ENCODE peak calls at places on chromosomes 12 and 14, in seven cellular contexts. One of them, this sample, is unnamed.

GRCh38 chr12:1815814-1816729 is 4.3 kb upstream of the LRTM2 start:
- DNase-seq in IMR-90: no peak
- DNase-seq in esophagus squamous epithelium: no peak
- DNase-seq in heart left ventricle: no peak
- DNase-seq in Calu3: no peak
- DNase-seq in A549: no peak
- DNase-seq in activated B cell treated with CpG ODN at 0.5 μM for 24 hours: no peak
- DNase-seq in this sample: no peak

GRCh38 chr12:5163661-5164060 is 120.0 kb downstream of the KCNA5 start:
- DNase-seq in A549: no peak
- DNase-seq in IMR-90: peak
- DNase-seq in heart left ventricle: no peak
- DNase-seq in esophagus squamous epithelium: no peak
- DNase-seq in Calu3: no peak
- DNase-seq in activated B cell treated with CpG ODN at 0.5 μM for 24 hours: no peak
- DNase-seq in this sample: no peak

GRCh38 chr14:23171251-23171975 is 12.0 kb downstream of the SLC7A8 start:
- DNase-seq in esophagus squamous epithelium: no peak
- DNase-seq in IMR-90: no peak
- DNase-seq in Calu3: no peak
- DNase-seq in heart left ventricle: no peak
- DNase-seq in A549: no peak
- DNase-seq in activated B cell treated with CpG ODN at 0.5 μM for 24 hours: no peak
- DNase-seq in this sample: no peak

GRCh38 chr12:52191841-52192791 is at the start of gene KRT80:
- DNase-seq in Calu3: peak
- DNase-seq in esophagus squamous epithelium: no peak
- DNase-seq in activated B cell treated with CpG ODN at 0.5 μM for 24 hours: no peak
- DNase-seq in A549: peak
- DNase-seq in IMR-90: peak
- DNase-seq in heart left ventricle: peak
- DNase-seq in this sample: no peak

GRCh38 chr12:89160716-89161123 is 191.6 kb downstream of the DUSP6 start:
- DNase-seq in Calu3: no peak
- DNase-seq in esophagus squamous epithelium: no peak
- DNase-seq in activated B cell treated with CpG ODN at 0.5 μM for 24 hours: no peak
- DNase-seq in heart left ventricle: peak
- DNase-seq in A549: no peak
- DNase-seq in IMR-90: peak
- DNase-seq in this sample: no peak

GRCh38 chr14:63308723-63309317 is 9.9 kb downstream of the GPHB5 start:
- DNase-seq in Calu3: peak
- DNase-seq in IMR-90: peak
- DNase-seq in esophagus squamous epithelium: no peak
- DNase-seq in heart left ventricle: no peak
- DNase-seq in A549: no peak
- DNase-seq in activated B cell treated with CpG ODN at 0.5 μM for 24 hours: no peak
- DNase-seq in this sample: no peak

GRCh38 chr12:124616394-124617343 is 49.3 kb upstream of the NCOR2 start:
- DNase-seq in A549: no peak
- DNase-seq in activated B cell treated with CpG ODN at 0.5 μM for 24 hours: no peak
- DNase-seq in esophagus squamous epithelium: no peak
- DNase-seq in IMR-90: no peak
- DNase-seq in heart left ventricle: no peak
- DNase-seq in Calu3: no peak
- DNase-seq in this sample: no peak

GRCh38 chr12:570949-571794 is 92.1 kb downstream of the NINJ2 start:
- DNase-seq in esophagus squamous epithelium: no peak
- DNase-seq in IMR-90: peak
- DNase-seq in heart left ventricle: peak
- DNase-seq in activated B cell treated with CpG ODN at 0.5 μM for 24 hours: peak
- DNase-seq in Calu3: peak
- DNase-seq in A549: peak
- DNase-seq in this sample: no peak

GRCh38 chr12:52152905-52153317 is 38.9 kb downstream of the KRT80 start:
- DNase-seq in esophagus squamous epithelium: no peak
- DNase-seq in heart left ventricle: no peak
- DNase-seq in Calu3: no peak
- DNase-seq in IMR-90: no peak
- DNase-seq in A549: no peak
- DNase-seq in activated B cell treated with CpG ODN at 0.5 μM for 24 hours: no peak
- DNase-seq in this sample: no peak

GRCh38 chr12:104974626-104975290 is 11.4 kb upstream of the NOPCHAP1 start:
- DNase-seq in Calu3: no peak
- DNase-seq in IMR-90: peak
- DNase-seq in activated B cell treated with CpG ODN at 0.5 μM for 24 hours: peak
- DNase-seq in esophagus squamous epithelium: peak
- DNase-seq in heart left ventricle: no peak
- DNase-seq in A549: no peak
- DNase-seq in this sample: no peak

GRCh38 chr12:100789146-100789545 is 5.4 kb upstream of the ANO4 start:
- DNase-seq in heart left ventricle: no peak
- DNase-seq in A549: no peak
- DNase-seq in IMR-90: peak
- DNase-seq in esophagus squamous epithelium: no peak
- DNase-seq in Calu3: no peak
- DNase-seq in activated B cell treated with CpG ODN at 0.5 μM for 24 hours: no peak
- DNase-seq in this sample: no peak

GRCh38 chr12:76586764-76587395 is 27.3 kb upstream of the OSBPL8 start:
- DNase-seq in IMR-90: peak
- DNase-seq in heart left ventricle: no peak
- DNase-seq in esophagus squamous epithelium: no peak
- DNase-seq in A549: no peak
- DNase-seq in activated B cell treated with CpG ODN at 0.5 μM for 24 hours: no peak
- DNase-seq in Calu3: peak
- DNase-seq in this sample: no peak

GRCh38 chr12:65282840-65283239 is 4.4 kb downstream of the MSRB3 start:
- DNase-seq in A549: no peak
- DNase-seq in Calu3: no peak
- DNase-seq in heart left ventricle: no peak
- DNase-seq in activated B cell treated with CpG ODN at 0.5 μM for 24 hours: no peak
- DNase-seq in IMR-90: no peak
- DNase-seq in esophagus squamous epithelium: no peak
- DNase-seq in this sample: no peak
- TF ChIP-seq CTCF in A549: no peak
- TF ChIP-seq CTCF in Calu3: no peak
- TF ChIP-seq CTCF in heart left ventricle: no peak
- TF ChIP-seq CTCF in activated B cell treated with CpG ODN at 0.5 μM for 24 hours: no peak
- TF ChIP-seq CTCF in IMR-90: no peak
- TF ChIP-seq CTCF in esophagus squamous epithelium: no peak
- TF ChIP-seq CTCF in this sample: no peak

GRCh38 chr12:120628919-120629318 is 11.5 kb upstream of the CABP1 start:
- DNase-seq in A549: peak
- DNase-seq in activated B cell treated with CpG ODN at 0.5 μM for 24 hours: no peak
- DNase-seq in esophagus squamous epithelium: no peak
- DNase-seq in heart left ventricle: no peak
- DNase-seq in IMR-90: no peak
- DNase-seq in Calu3: no peak
- DNase-seq in this sample: no peak
- TF ChIP-seq CTCF in A549: no peak
- TF ChIP-seq CTCF in activated B cell treated with CpG ODN at 0.5 μM for 24 hours: no peak
- TF ChIP-seq CTCF in esophagus squamous epithelium: no peak
- TF ChIP-seq CTCF in heart left ventricle: no peak
- TF ChIP-seq CTCF in IMR-90: no peak
- TF ChIP-seq CTCF in Calu3: no peak
- TF ChIP-seq CTCF in this sample: no peak

GRCh38 chr12:71865166-71865713 is 25.7 kb downstream of the TBC1D15 start:
- DNase-seq in Calu3: no peak
- DNase-seq in heart left ventricle: no peak
- DNase-seq in esophagus squamous epithelium: no peak
- DNase-seq in A549: no peak
- DNase-seq in activated B cell treated with CpG ODN at 0.5 μM for 24 hours: no peak
- DNase-seq in IMR-90: peak
- DNase-seq in this sample: no peak
- TF ChIP-seq CTCF in Calu3: no peak
- TF ChIP-seq CTCF in heart left ventricle: no peak
- TF ChIP-seq CTCF in esophagus squamous epithelium: no peak
- TF ChIP-seq CTCF in A549: no peak
- TF ChIP-seq CTCF in activated B cell treated with CpG ODN at 0.5 μM for 24 hours: no peak
- TF ChIP-seq CTCF in IMR-90: no peak
- TF ChIP-seq CTCF in this sample: no peak

DNA sequence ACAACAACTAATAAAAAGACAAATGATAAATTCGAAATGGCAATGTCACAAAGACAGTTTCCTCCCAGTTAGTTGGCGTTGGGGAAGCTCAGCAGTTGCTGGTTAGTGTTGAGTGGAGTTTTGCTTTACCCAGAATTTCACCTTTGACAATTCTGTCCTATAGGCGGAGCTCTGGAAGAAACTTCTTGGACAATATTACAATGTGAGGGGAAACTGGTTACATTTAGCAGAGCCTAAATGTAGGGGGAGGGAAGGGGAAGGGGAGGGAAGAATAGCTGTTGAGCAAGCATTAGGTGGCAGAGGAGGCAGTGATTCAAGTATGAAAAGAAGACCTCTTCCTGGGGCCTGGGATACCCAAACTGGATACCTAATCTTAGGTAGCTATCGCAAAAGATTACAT is 51.4 kb downstream of the BDKRB1 start:
- DNase-seq in activated B cell treated with CpG ODN at 0.5 μM for 24 hours: no peak
- DNase-seq in esophagus squamous epithelium: no peak
- DNase-seq in Calu3: no peak
- DNase-seq in A549: peak
- DNase-seq in heart left ventricle: no peak
- DNase-seq in IMR-90: no peak
- DNase-seq in this sample: no peak
- TF ChIP-seq CTCF in activated B cell treated with CpG ODN at 0.5 μM for 24 hours: no peak
- TF ChIP-seq CTCF in esophagus squamous epithelium: no peak
- TF ChIP-seq CTCF in Calu3: no peak
- TF ChIP-seq CTCF in A549: peak
- TF ChIP-seq CTCF in heart left ventricle: no peak
- TF ChIP-seq CTCF in IMR-90: no peak
- TF ChIP-seq CTCF in this sample: no peak

GRCh38 chr12:126782083-126782482 is 1484.9 kb upstream of the TMEM132C start:
- DNase-seq in activated B cell treated with CpG ODN at 0.5 μM for 24 hours: no peak
- DNase-seq in Calu3: no peak
- DNase-seq in esophagus squamous epithelium: no peak
- DNase-seq in heart left ventricle: no peak
- DNase-seq in A549: no peak
- DNase-seq in IMR-90: no peak
- DNase-seq in this sample: no peak

GRCh38 chr12:126789963-126790362 is 1477.0 kb upstream of the TMEM132C start:
- DNase-seq in heart left ventricle: no peak
- DNase-seq in activated B cell treated with CpG ODN at 0.5 μM for 24 hours: no peak
- DNase-seq in A549: no peak
- DNase-seq in IMR-90: no peak
- DNase-seq in Calu3: no peak
- DNase-seq in esophagus squamous epithelium: no peak
- DNase-seq in this sample: no peak

GRCh38 chr12:126781593-126781992 is 1485.4 kb upstream of the TMEM132C start:
- DNase-seq in heart left ventricle: no peak
- DNase-seq in IMR-90: no peak
- DNase-seq in A549: no peak
- DNase-seq in activated B cell treated with CpG ODN at 0.5 μM for 24 hours: no peak
- DNase-seq in esophagus squamous epithelium: no peak
- DNase-seq in Calu3: peak
- DNase-seq in this sample: no peak

GRCh38 chr12:126780343-126780742 is 1486.6 kb upstream of the TMEM132C start:
- DNase-seq in IMR-90: no peak
- DNase-seq in A549: no peak
- DNase-seq in activated B cell treated with CpG ODN at 0.5 μM for 24 hours: no peak
- DNase-seq in heart left ventricle: no peak
- DNase-seq in esophagus squamous epithelium: no peak
- DNase-seq in Calu3: no peak
- DNase-seq in this sample: no peak

DNA sequence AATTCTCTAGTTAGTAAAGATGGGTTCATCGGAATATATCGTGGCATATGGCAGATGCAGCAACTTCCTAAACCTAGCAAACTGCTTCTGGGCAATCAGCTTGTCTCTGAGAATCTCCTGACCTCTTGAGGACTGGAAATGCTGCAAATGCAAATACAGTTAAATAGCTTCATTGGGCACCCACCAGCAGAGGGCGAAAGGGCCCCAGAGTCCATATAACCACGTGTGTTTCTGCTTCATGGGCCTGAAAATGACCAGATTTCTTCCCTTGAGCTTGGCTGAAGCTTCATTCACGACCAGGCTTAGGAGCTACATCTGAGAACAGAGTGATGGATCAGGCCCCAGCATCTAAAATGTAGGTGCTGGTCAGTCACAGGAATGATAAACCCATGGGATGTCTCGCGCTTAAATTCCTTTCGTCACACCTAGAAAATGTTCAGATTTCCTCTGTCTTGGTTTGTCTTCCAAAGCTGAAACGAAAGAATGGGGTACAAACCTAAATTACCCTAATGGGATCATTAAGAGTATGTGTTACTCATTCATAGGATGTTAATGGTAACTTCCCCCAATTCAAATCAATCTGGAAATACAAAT is 1482.5 kb upstream of the TMEM132C start:
- DNase-seq in IMR-90: no peak
- DNase-seq in esophagus squamous epithelium: no peak
- DNase-seq in A549: peak
- DNase-seq in activated B cell treated with CpG ODN at 0.5 μM for 24 hours: no peak
- DNase-seq in heart left ventricle: no peak
- DNase-seq in Calu3: peak
- DNase-seq in this sample: no peak
- TF ChIP-seq CTCF in IMR-90: no peak
- TF ChIP-seq CTCF in esophagus squamous epithelium: peak
- TF ChIP-seq CTCF in A549: peak
- TF ChIP-seq CTCF in activated B cell treated with CpG ODN at 0.5 μM for 24 hours: no peak
- TF ChIP-seq CTCF in heart left ventricle: peak
- TF ChIP-seq CTCF in Calu3: peak
- TF ChIP-seq CTCF in this sample: no peak

This sample was measured in natural killer cell.